ENCODE peak calls at places on chromosome 11, in ten cellular contexts. U is stomach, A is HCT116, B is tibial nerve, V is body of pancreas, P is right atrium auricular region, I is PC-9, J is tibial artery, D is psoas muscle, M is testis. S is an unnamed sample.

GRCh38 chr11:15342163-15342562 is 227.4 kb downstream of the INSC start:
- DNase-seq in P (no peak), U (no peak), V (no peak), D (no peak), A (no peak), B (no peak), M (no peak), I (no peak), J (no peak), S (no peak)

GRCh38 chr11:9722023-9722422 is 58.1 kb downstream of the SWAP70 start:
- DNase-seq in B (no peak), P (no peak), A (no peak), U (no peak), D (no peak), V (no peak), M (no peak), I (no peak), J (no peak), S (no peak)

GRCh38 chr11:119254239-119254638 is 48.1 kb downstream of the CBL start:
- DNase-seq in A (no peak), I (no peak), B (no peak), P (no peak), V (no peak), J (no peak), M (no peak), U (no peak), D (no peak), S (no peak)

GRCh38 chr11:44338721-44339529 is 29.0 kb upstream of the ALX4 start:
- DNase-seq in B (no peak), A (no peak), I (no peak), U (no peak), D (no peak), M (no peak), J (no peak), V (no peak), P (no peak), S (no peak)

GRCh38 chr11:70779433-70780245 is 381.3 kb downstream of the CTTN start:
- DNase-seq in B (no peak), J (no peak), M (no peak), D (no peak), V (no peak), A (no peak), I (no peak), U (no peak), P (no peak), S (no peak)

GRCh38 chr11:120326845-120327281 is 1.8 kb downstream of the TLCD5 start:
- DNase-seq in U (no peak), J (no peak), D (no peak), I (no peak), B (no peak), A (no peak), M (no peak), V (no peak), P (no peak), S (no peak)

GRCh38 chr11:99893803-99894202 is 793.3 kb upstream of the ARHGAP42 start:
- DNase-seq in M (no peak), D (no peak), P (no peak), J (no peak), U (no peak), I (no peak), V (no peak), B (no peak), A (no peak), S (no peak)

GRCh38 chr11:67389477-67389876 is 2.3 kb upstream of the RAD9A start:
- DNase-seq in M (no peak), I (no peak), D (no peak), V (peak; percentile 61), B (peak; percentile 41), U (peak; percentile 67), A (no peak), J (no peak), P (no peak), S (no peak)

GRCh38 chr11:123188508-123189165 is 6.4 kb downstream of the CLMP start:
- DNase-seq in J (no peak), A (no peak), B (no peak), V (no peak), P (no peak), I (no peak), M (peak; percentile 36), D (no peak), U (no peak), S (no peak)

GRCh38 chr11:22337571-22338464 is at the start of gene SLC17A6:
- DNase-seq in I (no peak), D (no peak), M (peak; percentile 16), U (no peak), P (no peak), A (no peak), V (no peak), J (no peak), B (no peak), S (peak; percentile 21)

GRCh38 chr11:103883856-103884255 is 152.6 kb upstream of the DDI1 start:
- DNase-seq in A (no peak), D (no peak), M (no peak), P (no peak), V (no peak), U (no peak), J (no peak), B (no peak), I (no peak), S (no peak)
- H3K4me1 ChIP-seq in A (peaks cover 3% of the 10 kb centered on the region), D (no peaks in the 10 kb centered on the region), M (no peaks in the 10 kb centered on the region), P (no peaks in the 10 kb centered on the region), V (no peaks in the 10 kb centered on the region), U (no peaks in the 10 kb centered on the region), J (peaks cover 3% of the 10 kb centered on the region), B (peaks cover 6% of the 10 kb centered on the region), I (peaks cover 15% of the 10 kb centered on the region), S (no peaks in the 10 kb centered on the region)

GRCh38 chr11:61589961-61590360 is 9.1 kb upstream of the SYT7 start:
- DNase-seq in A (no peak), V (no peak), D (no peak), J (no peak), B (no peak), M (no peak), U (no peak), P (no peak), I (no peak), S (no peak)

GRCh38 chr11:61587541-61587941 is 6.7 kb upstream of the SYT7 start:
- DNase-seq in A (no peak), V (peak; percentile 33), I (no peak), J (no peak), B (no peak), P (no peak), D (peak; percentile 72), U (peak; percentile 51), M (peak; percentile 52), S (no peak)

GRCh38 chr11:61586792-61587430 is 6.0 kb upstream of the SYT7 start:
- DNase-seq in U (no peak), A (no peak), J (no peak), I (peak; percentile 48), D (no peak), P (no peak), V (no peak), M (no peak), B (no peak), S (no peak)

GRCh38 chr11:61585115-61585514 is 4.2 kb upstream of the SYT7 start:
- DNase-seq in U (no peak), M (no peak), D (no peak), V (no peak), P (no peak), J (no peak), A (no peak), B (no peak), I (no peak), S (no peak)

GRCh38 chr11:61587951-61588695 is 7.2 kb upstream of the SYT7 start:
- DNase-seq in D (peak; percentile 71), J (no peak), A (peak; percentile 46), B (peak; percentile 16), I (peak; percentile 51), U (peak; percentile 67), V (peak; percentile 71), M (peak; percentile 73), P (no peak), S (no peak)
- H3K4me3 ChIP-seq in D (peak overlapping the region; percentile 72), J (peak overlapping the region; percentile 57), A (peak overlapping the region; percentile 57), B (peak overlapping the region; percentile 49), I (peak overlapping the region; percentile 55), U (peak overlapping the region; percentile 51), V (peak overlapping the region; percentile 4), M (peak overlapping the region; percentile 35), P (peak overlapping the region; percentile 47), S (peak overlapping the region; percentile 50)

GRCh38 chr11:124861670-124862069 is 3.6 kb upstream of the ROBO3 start:
- DNase-seq in B (no peak), P (no peak), I (no peak), A (no peak), D (no peak), U (no peak), M (no peak), J (no peak), V (no peak), S (no peak)

GRCh38 chr11:124864892-124865180 is 396 bp upstream of the ROBO3 start:
- DNase-seq in I (no peak), D (no peak), V (no peak), P (no peak), J (no peak), A (no peak), B (no peak), U (no peak), M (no peak), S (no peak)

GRCh38 chr11:124864176-124864891 is 898 bp upstream of the ROBO3 start:
- DNase-seq in A (no peak), J (no peak), P (no peak), D (no peak), U (no peak), M (no peak), B (no peak), V (no peak), I (no peak), S (no peak)

GRCh38 chr11:124863826-124864165 is 1.4 kb upstream of the ROBO3 start:
- DNase-seq in D (no peak), A (no peak), M (no peak), B (no peak), V (no peak), U (no peak), J (no peak), P (no peak), I (no peak), S (no peak)

DNA sequence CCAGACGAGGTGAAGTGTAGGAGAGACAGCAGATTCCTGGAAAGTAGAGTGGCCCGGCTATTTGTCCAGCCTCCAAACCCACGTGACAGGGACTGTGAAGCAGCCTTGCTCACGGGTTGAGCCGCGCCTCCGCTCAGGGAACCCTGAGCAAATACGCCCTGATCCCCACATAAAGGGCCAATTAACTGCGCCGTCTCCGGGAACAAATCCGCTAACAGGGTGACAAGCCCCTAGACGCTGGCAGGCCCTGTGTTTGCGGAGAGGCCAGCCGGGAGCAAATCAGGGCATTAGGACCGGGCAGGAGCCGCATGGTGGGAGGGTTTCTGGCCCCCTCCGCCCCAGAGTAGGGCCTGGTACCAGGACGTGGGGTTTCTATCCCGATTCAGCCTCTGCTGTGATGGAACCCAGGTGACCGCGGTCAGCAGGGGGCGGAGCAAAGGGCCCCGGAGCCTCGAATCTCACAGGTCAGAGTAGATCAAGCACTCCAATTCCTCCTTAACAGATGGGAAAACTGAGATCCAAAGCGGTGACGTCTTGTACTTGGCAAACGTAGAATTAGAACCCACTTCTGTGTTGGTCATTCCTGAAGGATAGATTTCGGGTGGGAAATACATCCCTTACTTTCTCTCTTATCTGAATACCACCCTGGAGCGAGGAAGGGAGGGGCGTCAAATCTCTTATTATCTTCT is 2.0 kb upstream of the ROBO3 start:
- DNase-seq in M (peak; percentile 79), J (no peak), U (peak; percentile 56), P (no peak), B (peak; percentile 37), D (no peak), A (no peak), I (no peak), V (peak; percentile 39), S (peak; percentile 65)
- TF ChIP-seq CTCF in M (no peak), J (no peak), U (no peak), P (no peak), B (no peak), D (no peak), A (no peak), I (no peak), V (no peak), S (no peak)

GRCh38 chr11:581752-582151 is 5.5 kb downstream of the PHRF1 start:
- DNase-seq in U (no peak), P (no peak), I (no peak), B (no peak), J (no peak), D (no peak), V (no peak), A (no peak), M (no peak), S (no peak)
- H3K4me1 ChIP-seq in U (peaks cover 32% of the 10 kb centered on the region), P (no peaks in the 10 kb centered on the region), I (peaks cover 16% of the 10 kb centered on the region), B (peaks cover 46% of the 10 kb centered on the region), J (peaks cover 46% of the 10 kb centered on the region), D (peaks cover 37% of the 10 kb centered on the region), V (peaks cover 47% of the 10 kb centered on the region), A (peaks cover 17% of the 10 kb centered on the region), M (peaks cover 32% of the 10 kb centered on the region), S (peaks cover 39% of the 10 kb centered on the region)

S was measured in adrenal gland.